ENCODE peak calls at places on chromosomes 11 and 22, in ten cellular contexts. D, G, Y, M, E, S, F, Z, W and I are unnamed samples. For H3K9me3, the result is how much of the 10 kb centered on the place peaks cover.

GRCh38 chr11:101618691-101619090 is 34.9 kb upstream of the TRPC6 start:
- DNase-seq in D (no peak), S (no peak), Z (no peak), E (peak), F (no peak), M (no peak), W (no peak), G (no peak), Y (no peak), I (no peak)

GRCh38 chr11:72602250-72602904 is 71.8 kb downstream of the PDE2A start:
- DNase-seq in F (no peak), S (no peak), D (no peak), E (no peak), G (no peak), Y (no peak), Z (no peak), M (no peak), W (no peak), I (no peak)

GRCh38 chr11:97118756-97119155 is 728.9 kb downstream of the JRKL start:
- DNase-seq in S (no peak), F (no peak), D (no peak), G (no peak), E (no peak), M (no peak), Z (no peak), Y (peak), W (no peak), I (no peak)

GRCh38 chr11:113464416-113464815 is 10.8 kb downstream of the DRD2 start:
- DNase-seq in D (no peak), E (no peak), F (no peak), Z (no peak), S (no peak), Y (no peak), G (no peak), W (no peak), M (no peak), I (no peak)

GRCh38 chr11:125923012-125923579 is 18.8 kb downstream of the DDX25 start:
- DNase-seq in Y (peak), W (no peak), S (peak), E (peak), G (no peak), Z (peak), M (no peak), D (no peak), F (peak), I (peak)

GRCh38 chr11:79414644-79415317 is 26.0 kb downstream of the TENM4 start:
- DNase-seq in D (no peak), W (no peak), S (no peak), G (no peak), F (no peak), E (peak), Z (peak), M (no peak), Y (no peak), I (no peak)

GRCh38 chr11:111170761-111171379 is 74.7 kb upstream of the POU2AF2 start:
- DNase-seq in E (no peak), D (no peak), Z (no peak), W (no peak), G (no peak), Y (no peak), S (no peak), F (no peak), M (no peak), I (no peak)

GRCh38 chr11:1837171-1838076 is 1.4 kb upstream of the TNNI2 start:
- DNase-seq in E (no peak), Y (peak), W (no peak), D (no peak), G (peak), Z (peak), F (peak), S (peak), M (peak), I (peak)

GRCh38 chr11:36362902-36363301 is 66.8 kb downstream of the PRR5L start:
- DNase-seq in S (no peak), F (no peak), Z (peak), D (no peak), Y (no peak), M (no peak), E (peak), W (no peak), G (no peak), I (no peak)

GRCh38 chr11:76602431-76602861 is 68.1 kb downstream of the LRRC32 start:
- DNase-seq in Z (peak), E (no peak), F (peak), G (no peak), W (peak), M (no peak), Y (peak), S (no peak), D (no peak), I (no peak)

GRCh38 chr22:45946805-45947600 is 30.0 kb downstream of the WNT7B start:
- DNase-seq in M (no peak), G (no peak), F (no peak), E (no peak), D (no peak), Z (no peak), Y (peak), W (no peak), S (no peak), I (no peak)

GRCh38 chr11:107468596-107468995 is 11.0 kb upstream of the CWF19L2 start:
- DNase-seq in F (no peak), D (no peak), Z (peak), G (no peak), S (no peak), W (no peak), Y (peak), E (peak), M (no peak), I (no peak)

GRCh38 chr22:44188986-44189630 is 8.4 kb downstream of the PARVG start:
- DNase-seq in G (no peak), W (no peak), Z (no peak), Y (peak), S (no peak), E (no peak), M (peak), F (no peak), D (no peak), I (no peak)

GRCh38 chr22:37187552-37187890 is 526 bp downstream of the C1QTNF6 start:
- DNase-seq in D (no peak), Y (peak), Z (peak), W (no peak), M (no peak), F (peak), G (no peak), E (no peak), S (no peak), I (no peak)

GRCh38 chr11:90204832-90205646 is 17.8 kb downstream of the CHORDC1 start:
- DNase-seq in F (no peak), G (no peak), S (no peak), E (peak), Y (peak), M (no peak), D (no peak), W (no peak), Z (peak), I (no peak)

GRCh38 chr11:30697032-30697431 is 110.9 kb upstream of the MPPED2 start:
- DNase-seq in M (no peak), S (no peak), Z (no peak), G (no peak), Y (no peak), D (no peak), E (no peak), W (no peak), F (no peak), I (no peak)

GRCh38 chr22:39547587-39547947 is 15.0 kb upstream of the RPS19BP1 start:
- DNase-seq in G (no peak), F (no peak), E (no peak), Y (no peak), W (no peak), S (no peak), D (no peak), M (no peak), Z (no peak), I (no peak)

GRCh38 chr22:39546064-39546365 is 13.5 kb upstream of the RPS19BP1 start:
- DNase-seq in W (no peak), E (no peak), Z (no peak), D (no peak), F (no peak), Y (no peak), M (no peak), G (no peak), S (no peak), I (no peak)

GRCh38 chr22:39545310-39546063 is 12.9 kb upstream of the RPS19BP1 start:
- DNase-seq in W (no peak), F (peak), G (no peak), E (no peak), D (no peak), Y (no peak), M (no peak), Z (peak), S (peak), I (peak)

GRCh38 chr22:39546889-39547586 is 14.5 kb upstream of the RPS19BP1 start:
- DNase-seq in E (no peak), M (no peak), F (no peak), D (no peak), Y (no peak), Z (no peak), S (no peak), G (no peak), W (no peak), I (no peak)

GRCh38 chr22:39543095-39543494 is 10.5 kb upstream of the RPS19BP1 start:
- DNase-seq in M (no peak), Z (peak), G (no peak), Y (peak), W (no peak), F (no peak), D (no peak), S (no peak), E (no peak), I (no peak)
- TF ChIP-seq CTCF in M (no peak), Z (peak), G (no peak), Y (peak), W (no peak), F (no peak), D (no peak), S (no peak), E (peak), I (no peak)

GRCh38 chr11:58830693-58831301 is 13.7 kb downstream of the GLYATL2 start:
- DNase-seq in Z (peak), F (no peak), S (no peak), M (peak), Y (no peak), W (no peak), G (no peak), E (no peak), D (no peak), I (no peak)

GRCh38 chr11:58832246-58832645 is 12.3 kb downstream of the GLYATL2 start:
- DNase-seq in E (no peak), F (peak), D (no peak), Z (no peak), S (no peak), G (no peak), M (no peak), Y (no peak), W (no peak), I (no peak)

DNA sequence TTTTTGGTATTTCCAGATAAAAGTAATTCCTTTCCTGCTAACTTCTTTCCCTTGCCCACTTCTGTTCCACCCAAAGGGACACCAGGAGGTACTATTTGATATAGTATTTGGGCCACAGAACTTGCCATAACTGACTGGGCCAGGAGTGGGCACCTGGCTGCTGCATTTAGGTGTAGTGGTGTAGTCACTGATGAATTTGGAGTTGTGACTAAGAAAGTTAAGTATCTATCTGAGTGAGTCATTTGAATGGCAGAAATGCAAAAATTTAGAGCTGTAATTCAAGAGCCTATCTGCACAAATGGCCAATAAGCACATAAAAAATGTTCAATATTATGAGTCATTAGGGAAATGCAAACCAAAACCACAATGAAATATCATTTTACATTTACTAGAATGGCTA is 14.8 kb downstream of the GLYATL2 start:
- DNase-seq in D (no peak), S (no peak), G (no peak), Y (no peak), W (no peak), E (peak), Z (no peak), F (no peak), M (no peak), I (no peak)
- H3K9me3 ChIP-seq in D (under half), S (under half), G (under half), Y (under half), W (under half), E (under half), Z (under half), F (under half), M (under half), I (under half)

GRCh38 chr22:20867179-20868099 is 8.6 kb downstream of the SNAP29 start:
- DNase-seq in W (no peak), S (peak), Z (peak), E (no peak), F (peak), G (no peak), M (no peak), D (no peak), Y (peak), I (no peak)

GRCh38 chr22:20866716-20867115 is 7.9 kb downstream of the SNAP29 start:
- DNase-seq in F (no peak), G (no peak), W (no peak), D (no peak), Z (no peak), S (no peak), E (no peak), Y (no peak), M (no peak), I (no peak)

GRCh38 chr22:20864186-20864908 is 5.5 kb downstream of the SNAP29 start:
- DNase-seq in G (no peak), F (no peak), D (no peak), E (no peak), M (no peak), Y (no peak), W (no peak), Z (peak), S (no peak), I (no peak)

GRCh38 chr22:20865331-20865730 is 6.5 kb downstream of the SNAP29 start:
- DNase-seq in S (no peak), F (no peak), D (no peak), E (no peak), W (no peak), G (no peak), Z (no peak), M (no peak), Y (no peak), I (no peak)

DNA sequence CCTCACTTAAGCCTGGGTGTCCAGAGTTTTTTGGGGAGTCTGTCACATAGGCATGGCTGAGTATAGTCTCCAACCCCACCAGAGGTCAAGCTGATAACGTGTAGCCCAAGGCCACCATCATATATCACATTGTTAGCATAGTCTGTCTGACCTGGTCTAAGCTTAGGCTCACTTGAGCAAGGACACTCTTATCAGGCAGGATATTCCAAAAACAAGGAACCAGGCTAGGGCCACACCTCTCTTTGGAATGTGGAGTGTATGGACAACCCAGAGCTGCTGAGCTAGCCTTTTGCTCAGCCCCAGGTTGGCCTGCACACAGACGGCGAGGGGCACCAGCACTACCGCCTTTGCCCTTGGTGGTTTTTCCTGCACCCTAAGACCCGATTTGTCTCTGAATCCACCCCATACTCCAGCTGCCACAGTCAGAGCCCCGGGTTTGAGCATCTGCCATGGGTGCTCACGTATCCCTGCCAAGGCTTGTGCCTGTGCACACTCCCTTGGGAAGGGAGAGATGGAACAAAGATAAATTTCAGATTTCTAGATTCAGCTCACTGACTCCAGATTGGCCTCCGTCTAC is 7.2 kb downstream of the SNAP29 start:
- DNase-seq in E (no peak), M (no peak), G (no peak), Z (no peak), Y (no peak), D (no peak), F (no peak), S (no peak), W (no peak), I (no peak)
- H3K27ac ChIP-seq in E (no peak), M (peak), G (peak), Z (peak), Y (peak), D (no peak), F (no peak), S (no peak), W (no peak), I (no peak)

DNA sequence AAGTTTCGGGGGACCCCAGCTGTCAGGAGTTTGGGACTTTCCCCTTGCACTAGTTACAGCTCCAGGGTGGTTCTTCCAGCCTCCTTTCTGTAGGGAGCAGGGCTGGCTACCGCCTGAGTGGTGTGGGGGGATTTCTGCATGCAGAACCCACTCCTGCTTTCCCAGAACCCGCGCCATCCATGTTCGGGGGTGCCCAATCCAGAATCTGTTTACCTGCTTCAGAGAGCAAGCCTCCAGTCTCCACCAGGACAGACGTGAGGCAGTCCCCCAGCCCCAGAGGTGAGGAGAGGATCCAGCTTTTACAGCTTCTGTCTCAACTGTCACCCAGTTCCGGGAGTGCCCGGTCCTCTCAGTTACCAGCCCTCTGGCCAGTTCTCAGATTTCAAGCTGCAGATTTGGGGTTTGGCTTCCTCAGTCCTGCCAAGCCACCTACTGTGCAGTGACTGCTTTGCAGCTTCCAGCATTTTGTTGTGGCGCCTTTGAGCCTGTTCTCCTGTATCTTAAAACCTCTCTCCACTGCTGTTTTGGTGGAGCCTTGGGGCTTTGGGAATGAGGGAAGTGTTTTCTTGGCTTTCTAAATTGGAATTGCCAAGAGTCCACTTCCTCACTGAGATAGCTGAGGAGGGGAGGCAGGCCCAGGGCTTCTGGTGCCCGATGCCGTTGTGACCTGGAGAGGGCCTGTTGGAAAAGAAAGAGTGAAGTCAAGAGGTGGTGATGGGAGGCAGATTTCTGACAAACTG is 513.2 kb downstream of the TBC1D22A start:
- DNase-seq in E (no peak), M (no peak), G (no peak), D (no peak), Y (no peak), S (no peak), Z (peak), F (no peak), W (peak), I (no peak)
- TF ChIP-seq CTCF in E (peak), M (no peak), G (no peak), D (no peak), Y (no peak), S (no peak), Z (peak), F (no peak), W (no peak), I (no peak)

GRCh38 chr11:3356858-3357257 is 22.1 kb downstream of the ZNF195 start:
- DNase-seq in G (no peak), M (no peak), Y (no peak), W (no peak), Z (no peak), D (no peak), E (no peak), S (no peak), F (no peak), I (no peak)
- H3K9me3 ChIP-seq in G (half or more), M (under half), Y (under half), W (under half), Z (under half), D (half or more), E (half or more), S (under half), F (under half), I (half or more)

GRCh38 chr22:43090130-43090789 is 1.1 kb upstream of the TTLL1 start:
- DNase-seq in Y (peak), M (no peak), E (no peak), G (peak), Z (peak), S (peak), W (no peak), F (peak), D (peak), I (peak)

GRCh38 chr22:43088616-43088978 is 594 bp downstream of the TTLL1 start:
- DNase-seq in S (no peak), M (no peak), Z (no peak), Y (peak), W (no peak), G (no peak), E (no peak), F (no peak), D (no peak), I (no peak)

GRCh38 chr22:43092085-43092484 is 2.9 kb upstream of the TTLL1 start:
- DNase-seq in G (no peak), Y (no peak), Z (no peak), M (no peak), S (no peak), F (no peak), D (no peak), E (no peak), W (no peak), I (no peak)

GRCh38 chr22:43085658-43086606 is 3.3 kb downstream of the TTLL1 start:
- DNase-seq in G (no peak), Y (no peak), F (peak), S (no peak), M (no peak), Z (no peak), W (no peak), D (no peak), E (no peak), I (no peak)

DNA sequence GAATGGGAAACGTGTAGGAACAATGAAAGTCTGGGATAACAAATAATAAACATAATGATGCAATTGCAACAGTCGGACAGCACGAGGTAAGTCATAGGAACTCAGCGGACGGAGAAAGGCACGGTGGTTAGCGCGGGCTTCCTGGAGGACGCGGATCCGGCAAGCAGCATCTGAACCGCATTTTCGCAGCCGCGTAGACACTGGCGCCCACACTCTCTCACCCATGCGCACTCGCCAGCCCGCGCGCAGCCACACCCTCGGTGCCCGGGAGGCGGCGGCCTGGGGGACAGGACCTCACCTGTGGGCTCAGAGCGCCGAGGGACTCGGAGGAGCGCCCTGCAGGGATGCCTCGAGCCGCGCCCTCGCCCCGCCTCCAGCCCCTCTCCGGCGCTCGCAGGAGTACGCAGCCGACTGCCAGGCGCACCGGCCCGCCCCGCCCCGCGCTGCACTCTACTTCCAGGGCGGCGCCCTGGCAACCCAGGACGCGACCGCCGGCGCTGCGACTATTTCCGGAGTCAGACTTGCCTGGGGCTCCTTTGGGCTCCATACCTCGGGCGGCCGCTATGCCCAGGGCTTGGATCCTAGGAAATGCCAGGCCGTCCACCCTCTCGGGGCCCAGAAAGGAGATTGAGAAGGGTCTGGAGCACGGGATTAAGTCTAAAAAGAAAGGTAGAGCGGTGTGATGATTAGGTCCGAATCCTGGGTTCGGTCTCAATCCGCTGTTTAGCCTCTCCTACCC is at the start of gene TTLL1:
- DNase-seq in S (peak), F (peak), D (peak), G (peak), E (peak), W (peak), M (peak), Y (peak), Z (peak), I (peak)
- H3K27ac ChIP-seq in S (no peak), F (peak), D (no peak), G (peak), E (peak), W (peak), M (peak), Y (peak), Z (peak), I (peak)

GRCh38 chr22:48574776-48575566 is 1252.7 kb downstream of the BRD1 start:
- DNase-seq in F (peak), E (no peak), W (no peak), M (peak), S (peak), Y (peak), D (no peak), G (peak), Z (peak), I (no peak)
- TF ChIP-seq CTCF in F (no peak), E (no peak), W (no peak), M (peak), S (no peak), Y (no peak), D (peak), G (peak), Z (no peak), I (no peak)

GRCh38 chr22:48169227-48169626 is 1406.8 kb downstream of the TBC1D22A start:
- DNase-seq in E (no peak), M (no peak), Z (no peak), S (no peak), W (peak), Y (no peak), D (no peak), F (no peak), G (no peak), I (no peak)
- H3K9me3 ChIP-seq in E (half or more), M (under half), Z (under half), S (under half), W (under half), Y (under half), D (under half), F (under half), G (under half), I (under half)